ENCODE peak calls at places on chromosomes 13 and 19, in four cellular contexts. M is SK-N-SH, I is K562, R is GM12878. J is an unnamed sample.
A peak's percentile ranks its signal among the peaks of the same experiment; 100 is the strongest.

GRCh38 chr13:75123428-75123827 is 358.5 kb downstream of the TBC1D4 start:
- DNase-seq in M (no peak), I (no peak), R (no peak), J (no peak)

GRCh38 chr13:79482271-79482970 is 1.5 kb downstream of the NDFIP2 start:
- DNase-seq in M (no peak), I (no peak), R (no peak), J (no peak)

GRCh38 chr13:85833938-85834337 is 34.7 kb upstream of the SLITRK6 start:
- DNase-seq in M (no peak), I (no peak), R (no peak), J (no peak)

GRCh38 chr13:44155422-44156293 is 218.0 kb upstream of the SERP2 start:
- DNase-seq in M (no peak), I (peak; percentile 29), R (no peak), J (no peak)

GRCh38 chr13:78608254-78608704 is 4.9 kb upstream of the POU4F1 start:
- DNase-seq in M (peak; percentile 42), I (no peak), R (no peak), J (no peak)

GRCh38 chr19:46431824-46432223 is 3.1 kb upstream of the PNMA8C start:
- DNase-seq in M (no peak), I (peak; percentile 47), R (no peak), J (no peak)

GRCh38 chr19:39407644-39408391 is 1.2 kb downstream of the ZFP36 start:
- DNase-seq in M (no peak), I (no peak), R (no peak), J (no peak)

GRCh38 chr19:51066393-51066792 is 1.5 kb upstream of the KLK13 start:
- DNase-seq in M (no peak), I (no peak), R (no peak), J (no peak)

GRCh38 chr19:45901432-45901903 is 945 bp downstream of the MYPOP start:
- DNase-seq in M (peak; percentile 71), I (no peak), R (no peak), J (no peak)

GRCh38 chr13:80251403-80251802 is 89.5 kb downstream of the SPRY2 start:
- DNase-seq in M (no peak), I (no peak), R (no peak), J (no peak)

GRCh38 chr13:27203854-27204253 is 32.2 kb upstream of the USP12 start:
- DNase-seq in M (no peak), I (no peak), R (no peak), J (no peak)

GRCh38 chr13:111323950-111324651 is 3.7 kb downstream of the TEX29 start:
- DNase-seq in M (no peak), I (no peak), R (no peak), J (no peak)

GRCh38 chr13:46569471-46569870 is 16.5 kb downstream of the LRCH1 start:
- DNase-seq in M (peak; percentile 44), I (no peak), R (no peak), J (no peak)

GRCh38 chr13:112181336-112182051 is 114.5 kb downstream of the SOX1 start:
- DNase-seq in M (no peak), I (no peak), R (no peak), J (no peak)

GRCh38 chr19:55166530-55167268 is at the start of gene DNAAF3:
- DNase-seq in M (peak; percentile 99), I (peak; percentile 99), R (peak; percentile 49), J (peak; percentile 98)

DNA sequence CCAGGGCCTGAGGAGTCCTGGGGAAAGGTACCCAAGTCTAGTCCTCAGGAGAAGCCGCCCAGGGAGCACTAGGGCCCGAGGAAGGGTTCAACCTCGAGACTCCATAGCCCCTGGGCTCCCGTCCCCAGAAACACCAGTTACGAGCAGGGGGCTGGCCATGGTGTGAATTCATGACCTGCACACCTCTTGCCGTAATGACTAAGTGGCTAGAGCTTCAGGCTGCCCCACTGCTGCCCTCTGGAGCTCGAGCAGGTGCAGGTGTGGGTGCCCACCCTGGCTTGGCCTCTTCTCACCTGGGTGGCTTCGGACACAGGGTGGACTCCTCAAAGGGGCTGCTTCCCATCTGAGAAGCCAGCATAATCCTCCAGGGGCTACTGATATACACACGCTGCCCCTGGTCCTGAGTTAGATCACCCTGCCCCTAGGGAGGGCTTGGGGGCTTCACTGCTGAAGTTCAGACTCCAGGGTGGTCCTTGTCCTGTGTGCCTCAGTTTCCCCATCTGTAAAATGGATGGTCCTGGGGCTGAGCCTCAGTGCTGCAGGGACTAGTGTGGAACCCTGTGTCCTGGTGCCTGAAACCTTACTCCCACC is 13.6 kb downstream of the SPC24 start:
- DNase-seq in M (no peak), I (no peak), R (no peak), J (peak; percentile 54)
- H3K4me1 ChIP-seq in M (peaks cover 34% of the 10 kb centered on the region), I (peaks cover 62% of the 10 kb centered on the region), R (peaks cover 17% of the 10 kb centered on the region), J (no peaks in the 10 kb centered on the region)

DNA sequence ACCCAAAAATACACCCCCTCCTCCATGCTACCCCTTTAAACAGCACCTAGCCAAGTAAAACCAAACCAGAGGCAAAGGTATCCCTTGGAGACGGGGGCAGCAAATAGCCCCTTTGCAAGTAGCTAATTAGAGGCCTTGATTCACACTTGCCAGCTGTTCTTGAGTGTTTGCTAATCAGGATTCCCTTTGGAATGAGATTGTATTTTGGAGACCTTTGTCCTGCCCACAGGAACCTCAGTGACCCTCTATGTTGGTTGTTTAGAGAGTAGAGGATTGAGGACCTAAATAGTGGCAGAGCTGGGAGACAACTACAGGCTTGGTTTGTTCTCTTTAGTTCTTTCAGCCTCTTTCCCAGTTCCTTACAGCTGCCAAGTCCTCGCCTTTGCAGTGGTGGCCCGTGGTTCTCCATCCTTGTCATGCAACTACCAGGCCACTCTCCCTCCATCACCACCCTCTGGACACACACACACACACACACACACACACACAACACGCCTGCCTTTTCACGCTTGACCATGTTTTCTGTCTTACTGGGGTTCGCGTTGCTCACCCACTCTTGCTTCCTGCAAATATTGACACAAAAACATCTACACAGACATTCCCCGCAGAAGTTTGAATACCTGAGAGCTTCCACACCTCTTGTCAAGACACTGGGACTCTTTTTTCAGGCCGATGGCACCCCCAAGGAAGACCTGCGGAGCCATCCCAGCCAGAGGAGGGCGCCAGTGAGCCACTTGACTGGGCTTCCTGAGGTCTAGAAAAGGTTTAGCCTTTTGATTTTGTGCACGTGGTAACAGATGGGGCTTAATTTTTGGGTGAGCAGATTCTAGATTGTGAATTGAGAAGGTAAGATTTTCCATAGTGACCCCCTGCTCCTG is 80.0 kb upstream of the GPR183 start:
- DNase-seq in M (peak; percentile 58), I (peak; percentile 78), R (peak; percentile 66), J (peak; percentile 95)
- TF ChIP-seq TAF1 in M (no peak), I (no peak), R (no peak), J (no peak)

GRCh38 chr19:1112254-1113208 is 8.7 kb downstream of the GPX4 start:
- DNase-seq in M (peak; percentile 79), I (peak; percentile 91), R (no peak), J (no peak)

GRCh38 chr19:1109697-1110671 is 6.2 kb downstream of the GPX4 start:
- DNase-seq in M (no peak), I (no peak), R (no peak), J (no peak)

GRCh38 chr19:1109032-1109541 is 5.3 kb downstream of the GPX4 start:
- DNase-seq in M (no peak), I (no peak), R (no peak), J (no peak)

GRCh38 chr19:1111641-1112253 is 8.0 kb downstream of the GPX4 start:
- DNase-seq in M (no peak), I (no peak), R (no peak), J (no peak)

DNA sequence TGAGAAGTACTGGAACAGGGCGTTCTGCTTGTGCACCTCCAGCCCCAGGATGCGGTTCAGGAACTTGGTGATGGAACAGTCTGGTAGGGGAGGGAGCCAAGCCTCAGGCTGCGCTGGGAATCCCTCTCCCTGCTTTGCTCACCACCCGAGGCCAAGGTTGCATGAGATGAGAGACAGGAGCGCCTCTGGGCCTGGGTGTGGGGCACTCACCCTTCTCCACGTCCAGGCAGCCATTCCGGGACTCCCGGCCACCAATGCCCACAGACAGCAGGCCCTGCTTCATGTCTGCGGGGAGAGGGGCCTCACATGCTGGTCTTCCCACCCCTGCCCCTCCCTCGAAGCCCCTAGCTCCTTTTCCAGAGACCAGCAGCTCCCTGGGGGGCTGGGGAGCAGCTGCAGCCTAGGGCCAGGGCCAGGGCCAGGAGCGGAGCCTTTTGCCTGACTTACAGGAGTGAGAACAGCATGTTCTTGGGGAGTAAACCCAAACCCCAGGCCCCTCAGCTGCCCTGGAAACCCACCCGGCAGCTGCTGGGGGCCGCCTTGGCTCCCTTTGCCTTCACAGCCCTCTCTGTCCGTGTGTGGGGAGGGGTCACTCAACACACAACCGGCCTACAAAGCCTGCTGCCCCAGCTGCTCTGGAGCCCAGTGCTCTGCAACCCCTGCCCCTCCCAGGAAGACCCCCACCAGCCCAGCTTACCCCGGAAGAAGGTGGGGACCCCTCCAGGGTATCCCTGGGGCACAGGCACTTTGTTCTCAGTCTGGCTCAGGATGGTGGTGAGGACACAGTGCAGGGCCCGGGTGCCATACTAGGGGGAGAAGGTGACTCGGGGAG is 7.2 kb downstream of the GPX4 start:
- DNase-seq in M (no peak), I (no peak), R (no peak), J (no peak)
- TF ChIP-seq NRF1 in M (no peak), I (no peak), R (no peak), J (no peak)

GRCh38 chr19:49870309-49870901 is 3.0 kb upstream of the PNKP start:
- DNase-seq in M (no peak), I (no peak), R (no peak), J (no peak)
- H3K4me1 ChIP-seq in M (peaks cover 47% of the 10 kb centered on the region), I (peaks cover 87% of the 10 kb centered on the region), R (peaks cover 32% of the 10 kb centered on the region), J (no peaks in the 10 kb centered on the region)

DNA sequence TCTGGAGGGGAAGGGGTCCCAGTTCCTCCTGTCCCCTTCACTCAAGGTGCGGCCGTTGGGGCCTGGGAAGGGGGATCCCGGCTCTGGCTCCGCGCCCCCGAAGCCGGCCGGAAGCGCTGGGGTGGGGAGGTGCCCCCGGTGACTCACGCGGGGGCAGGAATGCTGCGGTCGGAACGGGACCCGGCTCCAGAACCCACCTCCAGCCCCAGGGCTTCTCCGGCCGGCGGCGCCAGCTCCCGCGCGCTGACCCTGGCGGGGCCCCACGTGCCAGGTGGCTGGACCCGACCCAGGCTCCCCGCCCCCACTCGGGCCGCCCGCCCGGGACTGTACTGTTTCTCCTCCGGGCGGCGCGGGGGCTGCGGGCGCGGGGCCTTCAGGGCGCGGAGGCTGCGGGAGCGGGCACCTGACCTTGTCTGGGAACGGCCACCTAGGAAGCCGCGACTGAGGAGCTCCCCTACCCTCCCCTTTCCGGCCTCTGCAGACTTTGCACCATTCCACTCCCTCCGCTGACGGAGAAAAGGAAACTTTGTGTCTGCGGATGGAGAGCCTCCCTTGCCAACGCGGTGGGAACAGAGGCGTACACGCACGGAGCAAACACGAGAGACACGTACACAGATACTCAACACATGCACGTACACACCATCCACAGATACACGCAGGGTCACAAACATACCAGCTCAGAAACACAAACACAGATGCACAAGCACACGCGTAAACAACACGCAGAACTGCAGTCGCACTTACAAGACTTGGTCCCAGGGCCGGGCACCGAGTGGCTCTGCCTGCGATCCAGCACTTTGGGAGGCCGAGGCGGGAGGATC is 7.2 kb downstream of the AXL start:
- DNase-seq in M (peak; percentile 56), I (peak; percentile 93), R (no peak), J (peak; percentile 79)
- TF ChIP-seq TAF1 in M (no peak), I (no peak), R (no peak), J (peak; percentile 62)

GRCh38 chr19:5961969-5962945 is 15.7 kb downstream of the RANBP3 start:
- DNase-seq in M (no peak), I (no peak), R (no peak), J (no peak)
- TF ChIP-seq NRF1 in M (no peak), I (no peak), R (no peak), J (no peak)